ENCODE peak calls at places on chromosomes 13 and 19, in eight cellular contexts. F is fibroblast of mammary gland, W is H9, S is neural crest cell, L is breast epithelium, O is foreskin fibroblast, H is PC-9, C is bronchial epithelial cell. V is an unnamed sample.

GRCh38 chr19:32104465-32105235 is 240.8 kb upstream of the ZNF507 start:
- DNase-seq in F (no peak), W (no peak), S (no peak), L (no peak), O (no peak), H (no peak), C (peak), V (no peak)

GRCh38 chr13:37418490-37418889 is 180.1 kb downstream of the POSTN start:
- DNase-seq in F (peak), W (no peak), S (no peak), L (no peak), O (no peak), H (no peak), C (peak), V (no peak)

GRCh38 chr13:89940383-89940782 is 1407.1 kb upstream of the MIR17HG start:
- DNase-seq in F (no peak), W (no peak), S (no peak), L (no peak), O (no peak), H (no peak), C (no peak), V (no peak)

GRCh38 chr13:23703241-23703640 is 133.0 kb downstream of the TNFRSF19 start:
- DNase-seq in F (no peak), W (no peak), S (no peak), L (no peak), O (no peak), H (no peak), C (no peak), V (no peak)

GRCh38 chr19:48102870-48103751 is 7.5 kb downstream of the PLA2G4C start:
- DNase-seq in F (peak), W (peak), S (peak), L (no peak), O (peak), H (peak), C (peak), V (no peak)

GRCh38 chr19:40392894-40393517 is 3.0 kb upstream of the HIPK4 start:
- DNase-seq in F (no peak), W (no peak), S (no peak), L (peak), O (no peak), H (peak), C (peak), V (no peak)

GRCh38 chr19:11096210-11096841 is 7.1 kb downstream of the LDLR start:
- DNase-seq in F (peak), W (no peak), S (no peak), L (no peak), O (no peak), H (no peak), C (peak), V (no peak)

GRCh38 chr19:3387645-3388589 is 21.5 kb downstream of the NFIC start:
- DNase-seq in F (peak), W (no peak), S (no peak), L (peak), O (peak), H (peak), C (peak), V (no peak)

GRCh38 chr19:31727536-31727935 is 378.3 kb upstream of the TSHZ3 start:
- DNase-seq in F (no peak), W (no peak), S (no peak), L (no peak), O (no peak), H (no peak), C (no peak), V (no peak)

DNA sequence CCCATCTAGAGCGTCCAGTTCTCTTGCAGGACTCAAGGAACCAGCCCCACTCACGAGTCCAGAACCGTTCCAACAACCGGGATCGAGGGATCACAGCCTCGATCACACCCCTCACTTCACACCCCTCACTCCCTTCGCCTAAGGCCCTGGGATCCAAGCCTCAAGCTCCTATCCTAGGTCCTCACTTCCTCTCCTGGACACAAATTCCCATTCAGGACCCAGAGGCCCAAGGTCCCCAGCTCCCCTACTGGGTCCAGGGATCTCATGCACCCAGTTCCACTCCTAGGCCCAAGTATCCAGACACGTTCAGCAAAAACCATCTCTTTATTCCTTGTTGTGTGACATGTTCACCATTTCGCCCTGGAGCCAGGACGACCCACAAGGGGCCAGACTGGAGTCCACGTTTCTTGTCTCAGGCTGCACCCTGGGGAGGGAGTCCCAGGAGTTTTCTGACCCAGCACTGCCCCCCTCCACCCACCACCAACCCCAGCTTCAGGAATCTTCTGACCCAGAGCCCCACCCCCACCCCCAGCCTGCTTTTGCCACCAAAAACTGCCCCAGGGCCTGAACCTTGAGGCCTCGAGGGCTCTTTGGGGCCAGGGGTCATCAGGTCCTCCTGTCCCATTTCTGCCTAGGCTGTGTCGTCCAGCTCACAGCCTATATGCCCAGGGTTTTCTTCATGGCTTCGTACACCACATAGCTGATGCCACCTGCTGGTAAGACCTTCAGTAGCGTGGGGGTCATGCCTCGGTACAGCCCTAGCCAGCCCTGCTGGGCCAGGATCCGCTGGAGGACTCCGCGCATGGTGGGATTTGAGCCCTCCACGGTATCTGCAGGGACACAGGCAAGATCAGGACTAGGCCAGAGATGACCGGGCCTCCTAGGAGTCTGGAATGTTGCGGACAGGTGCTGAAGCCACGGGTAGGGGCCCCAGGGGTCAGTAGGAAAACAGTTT is 1.4 kb upstream of the KHSRP start:
- DNase-seq in F (no peak), W (no peak), S (no peak), L (no peak), O (no peak), H (no peak), C (no peak), V (no peak)
- TF ChIP-seq CTCF in F (no peak), W (peak), S (peak), L (no peak), O (no peak), H (no peak), C (peak), V (peak)

GRCh38 chr13:109026266-109026665 is 396.9 kb downstream of the MYO16 start:
- DNase-seq in F (no peak), W (peak), S (no peak), L (no peak), O (no peak), H (no peak), C (no peak), V (no peak)
- TF ChIP-seq CTCF in F (no peak), W (no peak), S (no peak), L (no peak), O (no peak), H (no peak), C (no peak), V (no peak)

GRCh38 chr19:55461259-55461973 is at the start of gene ISOC2:
- DNase-seq in F (peak), W (peak), S (peak), L (peak), O (peak), H (peak), C (peak), V (peak)
- TF ChIP-seq CTCF in F (no peak), W (no peak), S (no peak), L (no peak), O (no peak), H (no peak), C (no peak), V (no peak)

DNA sequence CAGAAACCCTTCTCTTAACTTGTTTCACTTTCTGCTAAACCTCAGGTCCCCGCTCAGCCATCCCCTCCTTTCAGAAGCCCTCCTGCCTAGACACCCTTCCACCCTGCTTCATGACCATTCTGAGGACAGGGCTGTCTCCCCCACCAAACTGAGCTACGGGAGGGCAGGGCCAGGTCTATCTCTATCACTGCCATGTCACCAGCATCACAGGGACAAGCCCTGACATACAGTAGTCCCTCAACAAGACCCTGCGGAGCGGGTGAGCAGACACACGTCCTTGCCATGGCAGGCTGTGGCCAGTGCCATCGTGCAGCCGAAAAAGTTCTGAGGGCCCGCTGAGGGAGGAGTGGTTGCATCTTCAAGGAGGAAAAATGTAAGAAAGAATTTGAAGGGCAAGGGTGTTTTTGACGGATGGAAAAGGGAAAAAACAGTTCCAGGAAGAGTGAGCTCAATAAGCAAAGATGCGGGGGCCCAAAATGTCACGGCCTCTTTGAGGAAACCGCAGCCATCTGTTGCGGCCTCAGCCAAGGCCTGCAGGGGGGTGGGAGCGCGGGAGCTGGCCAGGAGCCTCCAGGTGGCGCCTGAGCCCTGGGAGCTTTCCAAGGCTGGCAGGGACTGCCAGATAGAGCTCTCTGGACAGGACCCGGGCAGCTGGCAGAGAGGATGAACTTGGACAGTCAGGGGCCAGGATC is 8.1 kb downstream of the PTGIR start:
- DNase-seq in F (peak), W (peak), S (peak), L (peak), O (peak), H (peak), C (peak), V (no peak)
- TF ChIP-seq CTCF in F (peak), W (peak), S (peak), L (peak), O (peak), H (peak), C (peak), V (peak)

GRCh38 chr13:74895042-74895811 is 586.7 kb downstream of the TBC1D4 start:
- DNase-seq in F (no peak), W (no peak), S (no peak), L (no peak), O (no peak), H (no peak), C (no peak), V (no peak)
- TF ChIP-seq CTCF in F (no peak), W (no peak), S (no peak), L (no peak), O (no peak), H (no peak), C (no peak), V (no peak)

DNA sequence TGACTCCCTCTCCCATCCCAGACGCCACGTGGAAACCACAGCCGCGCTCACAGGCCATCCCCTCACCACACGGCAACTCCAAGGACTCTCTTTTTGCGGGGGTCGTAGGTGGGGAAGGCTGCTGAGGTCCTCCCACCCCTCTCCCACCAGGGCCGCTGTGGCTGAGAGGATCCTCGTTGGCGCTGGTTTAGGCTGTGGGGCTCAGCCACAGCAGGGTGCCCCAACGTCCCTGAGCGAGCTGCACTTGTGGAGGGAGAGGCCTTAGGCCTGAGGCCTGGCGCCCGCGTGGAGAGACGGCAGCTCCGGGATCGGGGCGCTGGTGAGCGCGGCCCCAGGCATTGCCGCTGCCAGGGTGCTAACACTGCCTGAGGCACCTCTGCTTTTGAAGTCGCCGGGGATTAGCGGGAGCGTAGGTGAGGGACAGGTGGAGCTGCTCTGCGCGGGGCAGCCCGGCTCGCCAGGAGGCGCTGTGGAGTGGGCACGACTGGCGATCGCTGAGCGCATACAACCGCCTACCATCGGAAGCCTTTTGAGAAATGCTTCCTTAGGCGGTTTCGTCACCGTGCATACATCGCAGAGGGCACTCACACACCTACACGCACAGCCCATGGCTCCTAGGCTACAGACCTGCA is 9.0 kb downstream of the ZSCAN1 start:
- DNase-seq in F (no peak), W (peak), S (no peak), L (no peak), O (no peak), H (no peak), C (no peak), V (no peak)
- TF ChIP-seq CTCF in F (no peak), W (peak), S (no peak), L (no peak), O (no peak), H (no peak), C (no peak), V (no peak)

GRCh38 chr13:60095300-60095699 is 68.4 kb downstream of the DIAPH3 start:
- DNase-seq in F (no peak), W (no peak), S (no peak), L (no peak), O (no peak), H (no peak), C (no peak), V (no peak)

GRCh38 chr13:60094385-60095088 is 69.2 kb downstream of the DIAPH3 start:
- DNase-seq in F (no peak), W (no peak), S (no peak), L (no peak), O (no peak), H (no peak), C (peak), V (no peak)

GRCh38 chr13:60091573-60091972 is 72.2 kb downstream of the DIAPH3 start:
- DNase-seq in F (no peak), W (no peak), S (no peak), L (no peak), O (no peak), H (no peak), C (no peak), V (no peak)

DNA sequence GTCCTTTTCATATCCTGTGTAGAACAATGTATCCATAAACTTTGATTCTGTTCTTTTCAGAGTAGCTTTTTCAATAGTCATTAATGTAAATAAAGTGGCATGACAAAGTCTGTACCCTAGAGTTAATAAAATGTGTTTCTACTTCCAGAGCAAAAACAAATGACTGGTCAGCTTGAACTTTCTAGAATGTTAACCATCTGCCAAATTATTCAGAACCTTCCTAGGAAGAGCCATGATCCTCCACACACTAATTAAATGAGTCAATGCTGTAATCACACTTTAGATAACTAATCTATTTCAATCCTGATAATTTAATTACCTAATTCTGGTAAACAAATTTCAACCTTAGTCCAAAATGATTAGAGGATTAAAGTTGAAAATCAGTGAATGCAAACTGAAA is 73.1 kb downstream of the DIAPH3 start:
- DNase-seq in F (peak), W (no peak), S (no peak), L (no peak), O (peak), H (no peak), C (no peak), V (no peak)
- TF ChIP-seq CTCF in F (no peak), W (no peak), S (no peak), L (no peak), O (no peak), H (no peak), C (no peak), V (no peak)

DNA sequence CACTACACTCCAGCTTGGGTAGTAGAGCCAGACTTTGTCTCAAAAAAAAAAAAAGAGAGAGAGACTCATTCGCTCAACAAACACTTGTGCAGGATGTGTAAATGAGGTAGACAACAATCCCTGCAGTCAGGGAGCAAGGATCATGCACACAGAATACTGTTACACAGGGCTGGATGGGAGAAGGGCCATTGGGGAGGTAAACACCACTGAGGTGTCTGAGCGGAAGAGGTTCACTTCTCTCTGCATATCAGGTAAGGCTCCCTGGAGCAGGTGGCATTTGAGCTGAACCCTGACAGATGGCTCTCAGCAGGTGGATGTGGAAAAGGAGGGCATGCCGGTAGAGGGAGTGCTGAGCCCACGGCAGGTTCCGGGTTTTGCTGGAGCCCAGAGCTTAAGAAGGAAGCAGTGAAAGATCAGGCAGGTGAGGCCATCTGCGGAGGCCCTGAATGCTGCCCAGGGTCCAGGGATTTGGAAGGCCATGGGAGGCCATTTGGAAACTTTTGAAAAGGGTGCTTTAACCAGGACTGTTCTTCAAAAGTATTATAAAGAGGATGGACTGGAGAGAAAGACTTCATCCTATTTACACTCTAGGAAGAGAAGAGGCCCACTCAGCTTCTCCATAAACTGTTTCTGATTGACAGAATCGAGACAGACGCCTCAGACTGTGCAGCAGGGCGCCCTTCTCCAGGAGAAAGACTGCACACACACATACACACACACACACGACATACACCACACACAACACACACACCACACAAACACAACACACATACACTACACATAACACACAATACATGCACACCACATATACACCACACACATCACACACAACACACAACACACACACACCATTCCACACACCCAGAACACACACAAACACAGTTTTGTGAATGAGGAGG is 199.4 kb downstream of the USP12 start:
- DNase-seq in F (peak), W (peak), S (no peak), L (no peak), O (no peak), H (peak), C (peak), V (no peak)
- TF ChIP-seq CTCF in F (peak), W (peak), S (peak), L (no peak), O (peak), H (peak), C (peak), V (peak)

GRCh38 chr13:29452773-29453574 is 142.5 kb downstream of the SLC7A1 start:
- DNase-seq in F (peak), W (no peak), S (no peak), L (no peak), O (no peak), H (no peak), C (no peak), V (no peak)

GRCh38 chr13:29457299-29457698 is 138.2 kb downstream of the SLC7A1 start:
- DNase-seq in F (peak), W (no peak), S (no peak), L (no peak), O (peak), H (no peak), C (peak), V (no peak)

GRCh38 chr13:29453657-29454056 is 141.8 kb downstream of the SLC7A1 start:
- DNase-seq in F (peak), W (no peak), S (no peak), L (no peak), O (no peak), H (no peak), C (no peak), V (no peak)

GRCh38 chr13:29456419-29456818 is 139.1 kb downstream of the SLC7A1 start:
- DNase-seq in F (no peak), W (no peak), S (no peak), L (no peak), O (no peak), H (no peak), C (no peak), V (no peak)

DNA sequence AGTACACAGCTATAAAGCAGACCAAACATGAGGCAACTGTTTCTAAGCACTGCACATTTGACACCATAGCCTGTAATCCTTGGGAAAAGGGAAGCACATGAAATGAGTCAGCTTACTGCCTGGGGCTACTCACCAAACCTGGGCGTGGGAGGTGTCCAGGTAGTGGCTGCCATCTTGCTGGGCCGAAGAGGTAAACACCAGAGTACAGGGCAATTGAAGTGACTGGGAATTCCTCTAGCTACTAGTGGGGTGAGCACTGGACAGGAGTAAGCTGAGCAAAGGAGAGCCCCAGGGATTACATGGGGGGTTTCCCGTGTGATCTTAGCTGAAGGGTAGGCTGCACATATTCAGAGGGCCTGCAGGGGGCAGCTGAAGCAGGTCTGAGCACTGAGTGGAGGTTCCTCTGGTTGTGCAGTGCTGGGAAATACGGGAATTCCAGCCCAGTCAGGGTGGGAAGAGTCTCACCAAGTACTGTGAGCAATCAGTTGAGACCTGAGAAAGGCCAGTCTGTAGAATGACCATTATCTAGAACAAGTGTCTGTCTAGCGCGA is 140.5 kb downstream of the SLC7A1 start:
- DNase-seq in F (peak), W (peak), S (no peak), L (peak), O (no peak), H (peak), C (peak), V (no peak)
- TF ChIP-seq CTCF in F (peak), W (peak), S (peak), L (no peak), O (peak), H (peak), C (peak), V (peak)